ENCODE peak calls at places on chromosomes 5 and 9, in nine cellular contexts. I is HTR-8/SVneo, B is germinal center, C is NCI-H460, Y is AG08396, W is frontal cortex, Z is foreskin fibroblast, K is neural progenitor cell, O is SW 1271. Q is an unnamed sample.
A peak's percentile ranks its signal among the peaks of the same experiment; 100 is the strongest.

GRCh38 chr5:172559004-172559932 is 81.8 kb upstream of the NEURL1B start:
- DNase-seq in C (no peak), O (no peak), Z (peak; percentile 92), I (peak; percentile 88), K (no peak), B (no peak), W (peak; percentile 70), Y (peak; percentile 81), Q (no peak)

GRCh38 chr9:22238809-22239684 is 207.6 kb upstream of the DMRTA1 start:
- DNase-seq in O (no peak), W (peak; percentile 7), C (peak; percentile 40), B (peak; percentile 35), I (no peak), Y (peak; percentile 29), K (peak; percentile 38), Z (peak; percentile 60), Q (no peak)

GRCh38 chr9:109469646-109470358 is 28.3 kb downstream of the PTPN3 start:
- DNase-seq in C (peak; percentile 78), Y (peak; percentile 76), O (peak; percentile 20), B (peak; percentile 50), K (peak; percentile 77), W (peak; percentile 57), I (peak; percentile 74), Z (peak; percentile 89), Q (peak; percentile 55)

GRCh38 chr5:140141241-140141640 is 15.5 kb downstream of the IGIP start:
- DNase-seq in C (no peak), B (no peak), I (no peak), K (no peak), Y (peak; percentile 44), Z (peak; percentile 49), O (no peak), W (no peak), Q (no peak)

GRCh38 chr5:89729623-89730390 is 679.7 kb downstream of the CETN3 start:
- DNase-seq in K (no peak), O (no peak), I (no peak), B (no peak), Z (peak; percentile 12), C (no peak), Y (no peak), W (no peak), Q (no peak)

GRCh38 chr5:132653716-132654115 is 4.3 kb upstream of the IL13 start:
- DNase-seq in I (no peak), O (no peak), B (no peak), Y (no peak), C (no peak), Z (no peak), W (no peak), K (peak; percentile 33), Q (no peak)

GRCh38 chr9:95484225-95484624 is 32.5 kb downstream of the PTCH1 start:
- DNase-seq in O (no peak), Y (no peak), Z (no peak), C (no peak), W (no peak), K (no peak), I (no peak), B (no peak), Q (no peak)

GRCh38 chr5:127870914-127871313 is 167.7 kb downstream of the CCDC192 start:
- DNase-seq in I (no peak), O (no peak), Z (peak; percentile 74), B (no peak), K (peak; percentile 8), W (no peak), C (no peak), Y (peak; percentile 16), Q (no peak)

GRCh38 chr5:107958861-107959260 is 288.1 kb upstream of the EFNA5 start:
- DNase-seq in C (no peak), Y (no peak), W (no peak), O (no peak), K (no peak), I (no peak), B (no peak), Z (no peak), Q (no peak)

GRCh38 chr5:34682926-34683623 is 26.9 kb downstream of the RAI14 start:
- DNase-seq in K (no peak), B (no peak), W (no peak), Y (no peak), I (no peak), O (no peak), C (no peak), Z (no peak), Q (no peak)

GRCh38 chr9:12784461-12785250 is 9.8 kb downstream of the LURAP1L start:
- DNase-seq in Y (peak; percentile 60), I (no peak), Z (peak; percentile 95), C (peak; percentile 72), B (no peak), K (no peak), O (peak; percentile 60), W (no peak), Q (no peak)

GRCh38 chr5:372911-373709 is 51.6 kb downstream of the AHRR start:
- DNase-seq in W (no peak), C (no peak), K (no peak), B (no peak), Z (peak; percentile 38), Y (no peak), I (peak; percentile 49), O (no peak), Q (no peak)

GRCh38 chr9:19662213-19662612 is 126.6 kb downstream of the SLC24A2 start:
- DNase-seq in O (no peak), K (no peak), W (no peak), C (no peak), Z (no peak), Y (no peak), B (no peak), I (no peak), Q (no peak)

GRCh38 chr5:15566306-15566705 is 66.3 kb downstream of the FBXL7 start:
- DNase-seq in Z (peak; percentile 50), I (no peak), W (no peak), K (no peak), O (no peak), B (no peak), Y (no peak), C (no peak), Q (no peak)

GRCh38 chr5:74446673-74447337 is 193.7 kb downstream of the ENC1 start:
- DNase-seq in O (no peak), Y (no peak), K (no peak), W (no peak), I (no peak), B (no peak), Z (no peak), C (no peak), Q (no peak)

GRCh38 chr5:93092349-93093105 is 488.5 kb downstream of the NR2F1-AS1 start:
- DNase-seq in K (no peak), C (no peak), B (no peak), O (no peak), Y (peak; percentile 9), W (peak; percentile 1), Z (peak; percentile 72), I (no peak), Q (no peak)

GRCh38 chr5:112914584-112914983 is 7.4 kb downstream of the REEP5 start:
- DNase-seq in Y (no peak), W (no peak), Z (peak; percentile 45), C (no peak), K (no peak), B (no peak), O (no peak), I (no peak), Q (no peak)

GRCh38 chr5:11620172-11620571 is 284.1 kb downstream of the CTNND2 start:
- DNase-seq in O (no peak), I (no peak), Y (no peak), K (no peak), B (no peak), Z (no peak), C (no peak), W (no peak), Q (no peak)

GRCh38 chr5:164175083-164175482 is 669.7 kb downstream of the MAT2B start:
- DNase-seq in Y (no peak), C (no peak), Z (peak; percentile 3), B (no peak), K (no peak), I (peak; percentile 10), W (no peak), O (no peak), Q (no peak)

GRCh38 chr9:20358201-20358600 is 264.1 kb downstream of the MLLT3 start:
- DNase-seq in C (no peak), O (no peak), I (no peak), Z (peak; percentile 66), Y (no peak), W (no peak), B (no peak), K (no peak), Q (no peak)

GRCh38 chr5:39980056-39980455 is 555.3 kb upstream of the DAB2 start:
- DNase-seq in Z (peak; percentile 21), B (no peak), C (no peak), W (no peak), O (no peak), K (no peak), I (no peak), Y (no peak), Q (no peak)

GRCh38 chr9:136107155-136107952 is 11.3 kb downstream of the TMEM250 start:
- DNase-seq in K (no peak), B (no peak), Z (no peak), Y (no peak), O (no peak), C (no peak), W (no peak), I (no peak), Q (no peak)

GRCh38 chr9:87494970-87495471 is 2.6 kb upstream of the DAPK1 start:
- DNase-seq in K (no peak), O (no peak), Z (peak; percentile 16), B (no peak), Y (no peak), C (no peak), W (no peak), I (no peak), Q (no peak)

GRCh38 chr9:129284607-129285291 is 106.7 kb upstream of the IER5L start:
- DNase-seq in B (no peak), W (no peak), K (no peak), Y (no peak), I (no peak), O (no peak), Z (no peak), C (no peak), Q (no peak)

GRCh38 chr9:119179701-119180100 is 189.5 kb downstream of the BRINP1 start:
- DNase-seq in B (no peak), Z (no peak), W (no peak), I (no peak), O (no peak), Y (no peak), C (no peak), K (no peak), Q (no peak)

GRCh38 chr9:129143461-129143927 is 32.3 kb downstream of the PTPA start:
- DNase-seq in K (no peak), B (no peak), I (no peak), O (no peak), Z (peak; percentile 51), C (no peak), Y (no peak), W (no peak), Q (no peak)

GRCh38 chr5:142551242-142552067 is 134.4 kb downstream of the FGF1 start:
- DNase-seq in B (no peak), O (no peak), Y (peak; percentile 18), I (peak; percentile 48), Z (peak; percentile 64), C (no peak), W (peak; percentile 34), K (peak; percentile 74), Q (peak; percentile 47)

Q was measured in neuronal stem cell.